ENCODE peak calls at places on chromosomes 2 and 18, in ten cellular contexts. One of them, this sample, is unnamed.

GRCh38 chr2:219168526-219168925 is 1.3 kb downstream of the SLC23A3 start:
- DNase-seq in hypothalamus: no peak
- DNase-seq in DMS153: no peak
- DNase-seq in HT-29: no peak
- DNase-seq in HS-27A: no peak
- DNase-seq in RPMI7951: peak
- DNase-seq in transverse colon: no peak
- DNase-seq in T-helper 1 cell: no peak
- DNase-seq in dorsolateral prefrontal cortex: no peak
- DNase-seq in K562: no peak
- DNase-seq in this sample: no peak

GRCh38 chr2:172090044-172090946 is 5.0 kb downstream of the DLX1 start:
- DNase-seq in hypothalamus: no peak
- DNase-seq in dorsolateral prefrontal cortex: no peak
- DNase-seq in RPMI7951: no peak
- DNase-seq in K562: no peak
- DNase-seq in transverse colon: no peak
- DNase-seq in T-helper 1 cell: no peak
- DNase-seq in HS-27A: no peak
- DNase-seq in DMS153: no peak
- DNase-seq in HT-29: no peak
- DNase-seq in this sample: no peak

GRCh38 chr2:43399515-43400245 is 173.3 kb upstream of the ZFP36L2 start:
- DNase-seq in HT-29: no peak
- DNase-seq in DMS153: no peak
- DNase-seq in transverse colon: no peak
- DNase-seq in K562: no peak
- DNase-seq in HS-27A: no peak
- DNase-seq in RPMI7951: peak
- DNase-seq in dorsolateral prefrontal cortex: no peak
- DNase-seq in hypothalamus: no peak
- DNase-seq in T-helper 1 cell: no peak
- DNase-seq in this sample: no peak

GRCh38 chr18:73597832-73598615 is 549.6 kb downstream of the FBXO15 start:
- DNase-seq in dorsolateral prefrontal cortex: no peak
- DNase-seq in DMS153: no peak
- DNase-seq in T-helper 1 cell: no peak
- DNase-seq in RPMI7951: peak
- DNase-seq in HT-29: no peak
- DNase-seq in hypothalamus: no peak
- DNase-seq in HS-27A: no peak
- DNase-seq in K562: no peak
- DNase-seq in transverse colon: no peak
- DNase-seq in this sample: no peak

GRCh38 chr2:30645081-30645744 is 162.0 kb downstream of the CAPN13 start:
- DNase-seq in hypothalamus: no peak
- DNase-seq in K562: no peak
- DNase-seq in T-helper 1 cell: no peak
- DNase-seq in dorsolateral prefrontal cortex: no peak
- DNase-seq in HS-27A: no peak
- DNase-seq in transverse colon: no peak
- DNase-seq in HT-29: no peak
- DNase-seq in RPMI7951: no peak
- DNase-seq in DMS153: no peak
- DNase-seq in this sample: peak

GRCh38 chr2:231378028-231378722 is 17.3 kb upstream of the B3GNT7 start:
- DNase-seq in K562: no peak
- DNase-seq in hypothalamus: no peak
- DNase-seq in HT-29: peak
- DNase-seq in RPMI7951: no peak
- DNase-seq in transverse colon: peak
- DNase-seq in dorsolateral prefrontal cortex: no peak
- DNase-seq in HS-27A: no peak
- DNase-seq in DMS153: peak
- DNase-seq in T-helper 1 cell: no peak
- DNase-seq in this sample: no peak

GRCh38 chr2:54077088-54077900 is 38.1 kb upstream of the ACYP2 start:
- DNase-seq in HT-29: no peak
- DNase-seq in DMS153: no peak
- DNase-seq in hypothalamus: no peak
- DNase-seq in T-helper 1 cell: no peak
- DNase-seq in transverse colon: no peak
- DNase-seq in dorsolateral prefrontal cortex: no peak
- DNase-seq in RPMI7951: no peak
- DNase-seq in K562: no peak
- DNase-seq in HS-27A: no peak
- DNase-seq in this sample: no peak

GRCh38 chr2:108920686-108921085 is 68.3 kb downstream of the EDAR start:
- DNase-seq in K562: no peak
- DNase-seq in DMS153: no peak
- DNase-seq in RPMI7951: no peak
- DNase-seq in HS-27A: no peak
- DNase-seq in T-helper 1 cell: no peak
- DNase-seq in HT-29: no peak
- DNase-seq in transverse colon: no peak
- DNase-seq in dorsolateral prefrontal cortex: no peak
- DNase-seq in hypothalamus: no peak
- DNase-seq in this sample: no peak

GRCh38 chr2:98936133-98936916 is at the start of gene CRACDL:
- DNase-seq in transverse colon: no peak
- DNase-seq in K562: no peak
- DNase-seq in hypothalamus: no peak
- DNase-seq in HS-27A: no peak
- DNase-seq in DMS153: no peak
- DNase-seq in HT-29: no peak
- DNase-seq in T-helper 1 cell: no peak
- DNase-seq in RPMI7951: no peak
- DNase-seq in dorsolateral prefrontal cortex: no peak
- DNase-seq in this sample: peak

GRCh38 chr18:58991127-58991798 is 126.6 kb downstream of the ZNF532 start:
- DNase-seq in T-helper 1 cell: no peak
- DNase-seq in K562: no peak
- DNase-seq in DMS153: no peak
- DNase-seq in RPMI7951: peak
- DNase-seq in transverse colon: no peak
- DNase-seq in HT-29: no peak
- DNase-seq in hypothalamus: no peak
- DNase-seq in HS-27A: no peak
- DNase-seq in dorsolateral prefrontal cortex: no peak
- DNase-seq in this sample: no peak

GRCh38 chr2:231795525-231796327 is 9.5 kb downstream of the COPS7B start:
- DNase-seq in T-helper 1 cell: no peak
- DNase-seq in HS-27A: peak
- DNase-seq in transverse colon: peak
- DNase-seq in RPMI7951: peak
- DNase-seq in DMS153: peak
- DNase-seq in K562: no peak
- DNase-seq in dorsolateral prefrontal cortex: no peak
- DNase-seq in hypothalamus: no peak
- DNase-seq in HT-29: peak
- DNase-seq in this sample: peak

GRCh38 chr18:55234366-55235093 is 275.3 kb upstream of the CCDC68 start:
- DNase-seq in dorsolateral prefrontal cortex: peak
- DNase-seq in K562: peak
- DNase-seq in hypothalamus: peak
- DNase-seq in DMS153: peak
- DNase-seq in HT-29: peak
- DNase-seq in HS-27A: peak
- DNase-seq in RPMI7951: peak
- DNase-seq in transverse colon: peak
- DNase-seq in T-helper 1 cell: no peak
- DNase-seq in this sample: peak

GRCh38 chr2:192091480-192091879 is 103.3 kb downstream of the TMEFF2 start:
- DNase-seq in hypothalamus: no peak
- DNase-seq in RPMI7951: no peak
- DNase-seq in T-helper 1 cell: no peak
- DNase-seq in DMS153: no peak
- DNase-seq in HT-29: no peak
- DNase-seq in transverse colon: no peak
- DNase-seq in K562: no peak
- DNase-seq in dorsolateral prefrontal cortex: no peak
- DNase-seq in HS-27A: no peak
- DNase-seq in this sample: no peak

GRCh38 chr18:54392621-54393023 is 34.9 kb downstream of the C18orf54 start:
- DNase-seq in K562: peak
- DNase-seq in T-helper 1 cell: no peak
- DNase-seq in dorsolateral prefrontal cortex: no peak
- DNase-seq in HT-29: peak
- DNase-seq in transverse colon: no peak
- DNase-seq in HS-27A: peak
- DNase-seq in hypothalamus: no peak
- DNase-seq in DMS153: no peak
- DNase-seq in RPMI7951: peak
- DNase-seq in this sample: no peak

GRCh38 chr2:1814616-1815015 is 70.3 kb upstream of the PXDN start:
- DNase-seq in RPMI7951: no peak
- DNase-seq in HS-27A: no peak
- DNase-seq in K562: no peak
- DNase-seq in DMS153: no peak
- DNase-seq in HT-29: no peak
- DNase-seq in transverse colon: no peak
- DNase-seq in T-helper 1 cell: no peak
- DNase-seq in dorsolateral prefrontal cortex: no peak
- DNase-seq in hypothalamus: no peak
- DNase-seq in this sample: peak

GRCh38 chr18:7532942-7533341 is 34.2 kb upstream of the PTPRM start:
- DNase-seq in HS-27A: no peak
- DNase-seq in HT-29: no peak
- DNase-seq in K562: no peak
- DNase-seq in hypothalamus: no peak
- DNase-seq in RPMI7951: no peak
- DNase-seq in DMS153: no peak
- DNase-seq in T-helper 1 cell: no peak
- DNase-seq in transverse colon: no peak
- DNase-seq in dorsolateral prefrontal cortex: no peak
- DNase-seq in this sample: no peak

GRCh38 chr2:37306024-37306423 is 18.6 kb downstream of the PRKD3 start:
- DNase-seq in dorsolateral prefrontal cortex: no peak
- DNase-seq in DMS153: peak
- DNase-seq in HT-29: peak
- DNase-seq in K562: no peak
- DNase-seq in transverse colon: peak
- DNase-seq in HS-27A: no peak
- DNase-seq in T-helper 1 cell: no peak
- DNase-seq in hypothalamus: no peak
- DNase-seq in RPMI7951: no peak
- DNase-seq in this sample: no peak

GRCh38 chr2:102603904-102604303 is 15.4 kb upstream of the SLC9A2 start:
- DNase-seq in K562: no peak
- DNase-seq in dorsolateral prefrontal cortex: no peak
- DNase-seq in HT-29: peak
- DNase-seq in HS-27A: no peak
- DNase-seq in transverse colon: no peak
- DNase-seq in RPMI7951: no peak
- DNase-seq in hypothalamus: no peak
- DNase-seq in DMS153: no peak
- DNase-seq in T-helper 1 cell: no peak
- DNase-seq in this sample: no peak

GRCh38 chr2:84991404-84992151 is 20.6 kb downstream of the KCMF1 start:
- DNase-seq in DMS153: no peak
- DNase-seq in K562: no peak
- DNase-seq in dorsolateral prefrontal cortex: no peak
- DNase-seq in transverse colon: no peak
- DNase-seq in HT-29: no peak
- DNase-seq in T-helper 1 cell: no peak
- DNase-seq in HS-27A: no peak
- DNase-seq in RPMI7951: peak
- DNase-seq in hypothalamus: no peak
- DNase-seq in this sample: no peak

GRCh38 chr2:169961911-169962310 is 134.7 kb downstream of the UBR3 start:
- DNase-seq in transverse colon: no peak
- DNase-seq in HT-29: no peak
- DNase-seq in hypothalamus: no peak
- DNase-seq in T-helper 1 cell: no peak
- DNase-seq in HS-27A: no peak
- DNase-seq in RPMI7951: peak
- DNase-seq in DMS153: no peak
- DNase-seq in K562: no peak
- DNase-seq in dorsolateral prefrontal cortex: no peak
- DNase-seq in this sample: no peak

GRCh38 chr2:23745726-23746105 is 181.2 kb downstream of the ATAD2B start:
- DNase-seq in HS-27A: no peak
- DNase-seq in transverse colon: no peak
- DNase-seq in hypothalamus: no peak
- DNase-seq in T-helper 1 cell: no peak
- DNase-seq in HT-29: no peak
- DNase-seq in K562: no peak
- DNase-seq in RPMI7951: peak
- DNase-seq in dorsolateral prefrontal cortex: no peak
- DNase-seq in DMS153: no peak
- DNase-seq in this sample: peak

GRCh38 chr2:136308621-136309020 is 190.7 kb upstream of the CXCR4 start:
- DNase-seq in transverse colon: no peak
- DNase-seq in HT-29: no peak
- DNase-seq in K562: no peak
- DNase-seq in DMS153: no peak
- DNase-seq in hypothalamus: no peak
- DNase-seq in dorsolateral prefrontal cortex: no peak
- DNase-seq in RPMI7951: no peak
- DNase-seq in HS-27A: no peak
- DNase-seq in T-helper 1 cell: no peak
- DNase-seq in this sample: peak

GRCh38 chr2:29848566-29849310 is 72.6 kb downstream of the ALK start:
- DNase-seq in transverse colon: no peak
- DNase-seq in T-helper 1 cell: no peak
- DNase-seq in K562: no peak
- DNase-seq in hypothalamus: no peak
- DNase-seq in DMS153: no peak
- DNase-seq in RPMI7951: no peak
- DNase-seq in dorsolateral prefrontal cortex: no peak
- DNase-seq in HT-29: no peak
- DNase-seq in HS-27A: no peak
- DNase-seq in this sample: no peak

GRCh38 chr2:186806591-186806990 is 42.4 kb downstream of the ZSWIM2 start:
- DNase-seq in transverse colon: no peak
- DNase-seq in DMS153: no peak
- DNase-seq in K562: no peak
- DNase-seq in HS-27A: no peak
- DNase-seq in RPMI7951: no peak
- DNase-seq in T-helper 1 cell: no peak
- DNase-seq in HT-29: no peak
- DNase-seq in dorsolateral prefrontal cortex: no peak
- DNase-seq in hypothalamus: no peak
- DNase-seq in this sample: no peak

GRCh38 chr2:103232882-103233281 is 471.1 kb downstream of the TMEM182 start:
- DNase-seq in DMS153: no peak
- DNase-seq in K562: no peak
- DNase-seq in dorsolateral prefrontal cortex: no peak
- DNase-seq in RPMI7951: no peak
- DNase-seq in HT-29: no peak
- DNase-seq in T-helper 1 cell: no peak
- DNase-seq in HS-27A: no peak
- DNase-seq in transverse colon: no peak
- DNase-seq in hypothalamus: no peak
- DNase-seq in this sample: no peak

GRCh38 chr18:42048150-42048549 is 93.1 kb downstream of the PIK3C3 start:
- DNase-seq in HT-29: no peak
- DNase-seq in transverse colon: no peak
- DNase-seq in T-helper 1 cell: no peak
- DNase-seq in K562: no peak
- DNase-seq in DMS153: no peak
- DNase-seq in hypothalamus: no peak
- DNase-seq in RPMI7951: peak
- DNase-seq in dorsolateral prefrontal cortex: no peak
- DNase-seq in HS-27A: no peak
- DNase-seq in this sample: no peak